ENCODE peak calls at places on chromosomes 3 and 15, in six cellular contexts. One of them, this sample, is unnamed.

GRCh38 chr15:40984963-40985362 is 31.7 kb downstream of the CHAC1 start:
- DNase-seq in GM13976: no peak
- DNase-seq in neural crest cell: no peak
- DNase-seq in left ventricle myocardium inferior: no peak
- DNase-seq in fibroblast of gingiva: peak; percentile 52
- DNase-seq in endothelial cell: no peak
- DNase-seq in this sample: no peak

GRCh38 chr15:73688455-73688854 is 4.3 kb downstream of the CD276 start:
- DNase-seq in GM13976: no peak
- DNase-seq in neural crest cell: no peak
- DNase-seq in left ventricle myocardium inferior: no peak
- DNase-seq in fibroblast of gingiva: peak; percentile 22
- DNase-seq in endothelial cell: no peak
- DNase-seq in this sample: no peak

GRCh38 chr3:150740733-150741496 is 22.1 kb downstream of the SIAH2 start:
- DNase-seq in GM13976: no peak
- DNase-seq in neural crest cell: no peak
- DNase-seq in left ventricle myocardium inferior: no peak
- DNase-seq in fibroblast of gingiva: no peak
- DNase-seq in endothelial cell: no peak
- DNase-seq in this sample: no peak

GRCh38 chr3:52481819-52482521 is 13.2 kb upstream of the STAB1 start:
- DNase-seq in GM13976: no peak
- DNase-seq in neural crest cell: peak; percentile 39
- DNase-seq in left ventricle myocardium inferior: no peak
- DNase-seq in fibroblast of gingiva: no peak
- DNase-seq in endothelial cell: peak; percentile 80
- DNase-seq in this sample: no peak

GRCh38 chr3:41224120-41224806 is 25.0 kb downstream of the CTNNB1 start:
- DNase-seq in GM13976: no peak
- DNase-seq in neural crest cell: no peak
- DNase-seq in left ventricle myocardium inferior: no peak
- DNase-seq in fibroblast of gingiva: peak; percentile 88
- DNase-seq in endothelial cell: no peak
- DNase-seq in this sample: no peak

GRCh38 chr3:15756505-15756904 is 41.3 kb downstream of the ANKRD28 start:
- DNase-seq in GM13976: no peak
- DNase-seq in neural crest cell: no peak
- DNase-seq in left ventricle myocardium inferior: no peak
- DNase-seq in fibroblast of gingiva: no peak
- DNase-seq in endothelial cell: no peak
- DNase-seq in this sample: no peak

GRCh38 chr15:101613130-101614000 is 38.8 kb downstream of the TM2D3 start:
- DNase-seq in GM13976: peak; percentile 29
- DNase-seq in neural crest cell: no peak
- DNase-seq in left ventricle myocardium inferior: peak; percentile 90
- DNase-seq in fibroblast of gingiva: no peak
- DNase-seq in endothelial cell: no peak
- DNase-seq in this sample: no peak

GRCh38 chr15:65856821-65857455 is 12.4 kb upstream of the RAB11A start:
- DNase-seq in GM13976: peak; percentile 54
- DNase-seq in neural crest cell: peak; percentile 49
- DNase-seq in left ventricle myocardium inferior: peak; percentile 47
- DNase-seq in fibroblast of gingiva: peak; percentile 23
- DNase-seq in endothelial cell: peak; percentile 60
- DNase-seq in this sample: peak; percentile 84

GRCh38 chr15:69035205-69035917 is 20.9 kb downstream of the NOX5 start:
- DNase-seq in GM13976: no peak
- DNase-seq in neural crest cell: peak; percentile 22
- DNase-seq in left ventricle myocardium inferior: no peak
- DNase-seq in fibroblast of gingiva: no peak
- DNase-seq in endothelial cell: peak; percentile 54
- DNase-seq in this sample: no peak

GRCh38 chr3:116579843-116580242 is 129.7 kb upstream of the TUSC7 start:
- DNase-seq in GM13976: no peak
- DNase-seq in neural crest cell: peak; percentile 33
- DNase-seq in left ventricle myocardium inferior: no peak
- DNase-seq in fibroblast of gingiva: no peak
- DNase-seq in endothelial cell: peak; percentile 21
- DNase-seq in this sample: no peak

GRCh38 chr3:104673981-104674380 is 692.7 kb upstream of the ALCAM start:
- DNase-seq in GM13976: no peak
- DNase-seq in neural crest cell: no peak
- DNase-seq in left ventricle myocardium inferior: no peak
- DNase-seq in fibroblast of gingiva: no peak
- DNase-seq in endothelial cell: no peak
- DNase-seq in this sample: no peak

GRCh38 chr3:133934073-133934970 is 38.6 kb upstream of the RAB6B start:
- DNase-seq in GM13976: no peak
- DNase-seq in neural crest cell: no peak
- DNase-seq in left ventricle myocardium inferior: no peak
- DNase-seq in fibroblast of gingiva: no peak
- DNase-seq in endothelial cell: no peak
- DNase-seq in this sample: no peak

GRCh38 chr3:5195605-5196004 is 8.1 kb downstream of the EDEM1 start:
- DNase-seq in GM13976: no peak
- DNase-seq in neural crest cell: no peak
- DNase-seq in left ventricle myocardium inferior: no peak
- DNase-seq in fibroblast of gingiva: no peak
- DNase-seq in endothelial cell: no peak
- DNase-seq in this sample: peak; percentile 67

GRCh38 chr15:83887404-83887803 is 233.5 kb downstream of the ADAMTSL3 start:
- DNase-seq in GM13976: no peak
- DNase-seq in neural crest cell: no peak
- DNase-seq in left ventricle myocardium inferior: no peak
- DNase-seq in fibroblast of gingiva: no peak
- DNase-seq in endothelial cell: no peak
- DNase-seq in this sample: no peak

GRCh38 chr3:124846189-124846588 is 41.0 kb downstream of the ITGB5 start:
- DNase-seq in GM13976: no peak
- DNase-seq in neural crest cell: no peak
- DNase-seq in left ventricle myocardium inferior: no peak
- DNase-seq in fibroblast of gingiva: peak; percentile 87
- DNase-seq in endothelial cell: no peak
- DNase-seq in this sample: no peak

GRCh38 chr15:75073197-75073596 is 49.8 kb downstream of the PPCDC start:
- DNase-seq in GM13976: no peak
- DNase-seq in neural crest cell: no peak
- DNase-seq in left ventricle myocardium inferior: no peak
- DNase-seq in fibroblast of gingiva: no peak
- DNase-seq in endothelial cell: no peak
- DNase-seq in this sample: no peak

GRCh38 chr15:85380217-85380859 is at the start of gene AKAP13:
- DNase-seq in GM13976: peak; percentile 94
- DNase-seq in neural crest cell: peak; percentile 85
- DNase-seq in left ventricle myocardium inferior: peak; percentile 97
- DNase-seq in fibroblast of gingiva: peak; percentile 100
- DNase-seq in endothelial cell: peak; percentile 90
- DNase-seq in this sample: peak; percentile 99

GRCh38 chr3:32045091-32045964 is 61.1 kb upstream of the GPD1L start:
- DNase-seq in GM13976: no peak
- DNase-seq in neural crest cell: no peak
- DNase-seq in left ventricle myocardium inferior: no peak
- DNase-seq in fibroblast of gingiva: peak; percentile 90
- DNase-seq in endothelial cell: no peak
- DNase-seq in this sample: no peak

GRCh38 chr3:167078070-167078622 is 302.0 kb downstream of the ZBBX start:
- DNase-seq in GM13976: no peak
- DNase-seq in neural crest cell: no peak
- DNase-seq in left ventricle myocardium inferior: no peak
- DNase-seq in fibroblast of gingiva: no peak
- DNase-seq in endothelial cell: no peak
- DNase-seq in this sample: no peak

GRCh38 chr3:127688416-127689265 is 15.9 kb downstream of the ABTB1 start:
- DNase-seq in GM13976: no peak
- DNase-seq in neural crest cell: no peak
- DNase-seq in left ventricle myocardium inferior: peak; percentile 25
- DNase-seq in fibroblast of gingiva: no peak
- DNase-seq in endothelial cell: no peak
- DNase-seq in this sample: peak; percentile 34

GRCh38 chr3:12964713-12965612 is 108.3 kb downstream of the IQSEC1 start:
- DNase-seq in GM13976: no peak
- DNase-seq in neural crest cell: no peak
- DNase-seq in left ventricle myocardium inferior: no peak
- DNase-seq in fibroblast of gingiva: no peak
- DNase-seq in endothelial cell: no peak
- DNase-seq in this sample: no peak

GRCh38 chr3:25493786-25494185 is 65.7 kb downstream of the RARB start:
- DNase-seq in GM13976: no peak
- DNase-seq in neural crest cell: no peak
- DNase-seq in left ventricle myocardium inferior: no peak
- DNase-seq in fibroblast of gingiva: no peak
- DNase-seq in endothelial cell: no peak
- DNase-seq in this sample: no peak

GRCh38 chr3:60839242-60839641 is 412.0 kb downstream of the FHIT start:
- DNase-seq in GM13976: no peak
- DNase-seq in neural crest cell: no peak
- DNase-seq in left ventricle myocardium inferior: no peak
- DNase-seq in fibroblast of gingiva: no peak
- DNase-seq in endothelial cell: no peak
- DNase-seq in this sample: no peak